ENCODE peak calls at places on chromosomes 16 and 17, in four cellular contexts. One of them, this sample, is unnamed.

GRCh38 chr16:4940719-4941118 is 3.8 kb upstream of the PPL start:
- DNase-seq in lung: no peak
- DNase-seq in psoas muscle: no peak
- DNase-seq in DMS153: no peak
- DNase-seq in this sample: no peak

GRCh38 chr17:45440161-45440859 is 7.6 kb upstream of the ARHGAP27 start:
- DNase-seq in lung: no peak
- DNase-seq in psoas muscle: no peak
- DNase-seq in DMS153: peak
- DNase-seq in this sample: no peak

GRCh38 chr17:48543854-48544355 is 1.0 kb downstream of the HOXB2 start:
- DNase-seq in lung: no peak
- DNase-seq in psoas muscle: no peak
- DNase-seq in DMS153: no peak
- DNase-seq in this sample: no peak

GRCh38 chr17:8830141-8830540 is 31.0 kb upstream of the MFSD6L start:
- DNase-seq in lung: no peak
- DNase-seq in psoas muscle: no peak
- DNase-seq in DMS153: no peak
- DNase-seq in this sample: no peak

GRCh38 chr17:4492762-4493561 is 5.7 kb upstream of the SPNS2 start:
- DNase-seq in lung: no peak
- DNase-seq in psoas muscle: no peak
- DNase-seq in DMS153: no peak
- DNase-seq in this sample: peak

GRCh38 chr16:19348578-19349315 is 63.2 kb downstream of the CLEC19A start:
- DNase-seq in lung: no peak
- DNase-seq in psoas muscle: no peak
- DNase-seq in DMS153: no peak
- DNase-seq in this sample: no peak

GRCh38 chr17:70621593-70621992 is 452.3 kb downstream of the KCNJ2 start:
- DNase-seq in lung: no peak
- DNase-seq in psoas muscle: no peak
- DNase-seq in DMS153: no peak
- DNase-seq in this sample: no peak

GRCh38 chr17:21286066-21286770 is 1.7 kb downstream of the MAP2K3 start:
- DNase-seq in lung: peak
- DNase-seq in psoas muscle: peak
- DNase-seq in DMS153: peak
- DNase-seq in this sample: peak

GRCh38 chr16:2512920-2513404 is 790 bp upstream of the ATP6V0C start:
- DNase-seq in lung: peak
- DNase-seq in psoas muscle: no peak
- DNase-seq in DMS153: no peak
- DNase-seq in this sample: no peak

GRCh38 chr17:65370669-65371126 is 190.8 kb downstream of the AXIN2 start:
- DNase-seq in lung: peak
- DNase-seq in psoas muscle: no peak
- DNase-seq in DMS153: no peak
- DNase-seq in this sample: peak

GRCh38 chr17:1787301-1787902 is 25.5 kb downstream of the SERPINF1 start:
- DNase-seq in lung: no peak
- DNase-seq in psoas muscle: peak
- DNase-seq in DMS153: no peak
- DNase-seq in this sample: no peak

GRCh38 chr17:47852113-47852949 is 1.4 kb upstream of the SP6 start:
- DNase-seq in lung: no peak
- DNase-seq in psoas muscle: no peak
- DNase-seq in DMS153: no peak
- DNase-seq in this sample: no peak

This sample was measured in LNCaP clone FGC.